ENCODE peak calls at places on chromosomes 16 and 17, in ten cellular contexts. T is mucosa of descending colon; C is T-cell; H is activated naive CD8-positive, alpha-beta T cell treated with anti-CD3 and anti-CD28 coated beads for 36 hours; N is psoas muscle; L is HCT116; M is CD8-positive, alpha-beta memory T cell; K is RWPE2; P is iPS-NIHi11; Q is HCEC 1CT. A is an unnamed sample.

GRCh38 chr17:45310380-45311324 is 6.2 kb downstream of the MAP3K14 start:
- DNase-seq in C (no peak), T (peak; percentile 85), P (no peak), K (no peak), H (no peak), L (no peak), M (no peak), Q (no peak), N (peak; percentile 69), A (no peak)

GRCh38 chr17:7108560-7108925 is 6.1 kb downstream of the ASGR2 start:
- DNase-seq in M (no peak), C (no peak), T (no peak), Q (no peak), L (no peak), H (no peak), P (no peak), K (no peak), N (no peak), A (no peak)

GRCh38 chr16:66304151-66304550 is 62.3 kb upstream of the CDH5 start:
- DNase-seq in T (no peak), K (no peak), P (no peak), N (no peak), L (no peak), C (no peak), H (no peak), Q (no peak), M (no peak), A (no peak)

GRCh38 chr17:39213852-39214251 is 11.9 kb downstream of the STAC2 start:
- DNase-seq in L (peak; percentile 86), H (no peak), Q (no peak), C (no peak), P (no peak), N (no peak), K (no peak), M (no peak), T (no peak), A (no peak)

GRCh38 chr16:6375471-6376075 is 957.1 kb upstream of the RBFOX1 start:
- DNase-seq in L (no peak), H (no peak), K (no peak), N (no peak), M (no peak), Q (no peak), T (no peak), P (peak; percentile 33), C (no peak), A (no peak)

GRCh38 chr17:57871155-57871554 is 21.3 kb upstream of the MRPS23 start:
- DNase-seq in N (no peak), Q (no peak), K (no peak), P (no peak), C (no peak), H (no peak), L (no peak), M (no peak), T (no peak), A (no peak)

GRCh38 chr16:67773099-67773498 is 33.3 kb downstream of the RANBP10 start:
- DNase-seq in T (peak; percentile 22), K (no peak), Q (peak; percentile 26), H (no peak), L (no peak), P (no peak), C (no peak), M (no peak), N (no peak), A (no peak)

GRCh38 chr16:3511286-3512180 is 10.7 kb downstream of the CLUAP1 start:
- DNase-seq in K (no peak), M (no peak), P (no peak), T (no peak), L (no peak), N (no peak), C (no peak), Q (no peak), H (no peak), A (no peak)

GRCh38 chr16:58492735-58493134 is 7.2 kb upstream of the NDRG4 start:
- DNase-seq in K (no peak), Q (no peak), C (no peak), N (no peak), L (no peak), M (no peak), T (no peak), H (no peak), P (no peak), A (no peak)

GRCh38 chr17:15967706-15968399 is 22.9 kb downstream of the ADORA2B start:
- DNase-seq in M (no peak), Q (no peak), K (no peak), L (no peak), P (no peak), H (no peak), C (no peak), T (no peak), N (no peak), A (no peak)

GRCh38 chr17:30363715-30364202 is 15.0 kb upstream of the CPD start:
- DNase-seq in L (no peak), M (peak; percentile 70), N (no peak), Q (peak; percentile 31), T (no peak), K (no peak), H (peak; percentile 88), P (peak; percentile 28), C (peak; percentile 74), A (no peak)

GRCh38 chr17:64615025-64615677 is 47.0 kb downstream of the SMURF2 start:
- DNase-seq in T (no peak), H (no peak), N (no peak), M (no peak), L (no peak), P (no peak), C (no peak), K (no peak), Q (peak; percentile 63), A (no peak)

GRCh38 chr17:6910987-6911603 is 79.6 kb upstream of the TEKT1 start:
- DNase-seq in Q (peak; percentile 58), P (peak; percentile 32), M (no peak), L (peak; percentile 29), T (no peak), C (no peak), H (no peak), N (no peak), K (no peak), A (peak; percentile 13)

GRCh38 chr17:76124582-76125390 is 16.3 kb downstream of the FOXJ1 start:
- DNase-seq in K (no peak), N (no peak), P (peak; percentile 68), T (no peak), C (no peak), Q (no peak), H (no peak), L (no peak), M (no peak), A (no peak)

GRCh38 chr16:81861915-81862314 is 82.8 kb downstream of the PLCG2 start:
- DNase-seq in N (no peak), P (no peak), K (no peak), C (no peak), Q (no peak), T (no peak), M (no peak), L (no peak), H (no peak), A (no peak)

GRCh38 chr17:350706-351435 is 1.7 kb downstream of the RPH3AL start:
- DNase-seq in C (no peak), H (no peak), L (no peak), M (no peak), N (peak; percentile 92), Q (peak; percentile 62), T (peak; percentile 94), K (no peak), P (no peak), A (no peak)

GRCh38 chr16:2842340-2843000 is 12.4 kb downstream of the ZG16B start:
- DNase-seq in K (peak; percentile 59), H (peak; percentile 87), P (peak; percentile 85), N (peak; percentile 88), M (peak; percentile 65), Q (no peak), L (peak; percentile 98), T (peak; percentile 28), C (peak; percentile 48), A (peak; percentile 99)

GRCh38 chr16:86494565-86495356 is 15.6 kb upstream of the FOXF1 start:
- DNase-seq in P (no peak), K (no peak), T (no peak), Q (no peak), L (no peak), M (no peak), H (no peak), C (no peak), N (no peak), A (no peak)

GRCh38 chr17:31579265-31579664 is 187.8 kb downstream of the RAB11FIP4 start:
- DNase-seq in N (no peak), L (no peak), H (no peak), K (no peak), Q (no peak), C (no peak), M (no peak), P (no peak), T (no peak), A (no peak)

GRCh38 chr16:12646490-12647274 is 157.0 kb downstream of the CPPED1 start:
- DNase-seq in M (no peak), N (no peak), Q (peak; percentile 2), H (peak; percentile 47), L (no peak), P (no peak), C (no peak), K (no peak), T (no peak), A (no peak)

GRCh38 chr16:50741225-50741807 is 570 bp upstream of the CYLD start:
- DNase-seq in K (no peak), L (no peak), P (no peak), T (peak; percentile 52), M (no peak), Q (no peak), N (peak; percentile 61), H (no peak), C (no peak), A (no peak)

GRCh38 chr16:51875834-51876725 is 670.9 kb downstream of the TOX3 start:
- DNase-seq in C (no peak), N (no peak), Q (peak; percentile 40), P (peak; percentile 11), H (no peak), L (no peak), K (no peak), T (peak; percentile 2), M (no peak), A (no peak)

GRCh38 chr17:82756166-82756565 is 4.3 kb downstream of the TBCD start:
- DNase-seq in K (no peak), H (no peak), Q (no peak), T (no peak), M (no peak), N (peak; percentile 19), L (no peak), P (no peak), C (no peak), A (no peak)

GRCh38 chr17:43665038-43665386 is 3.3 kb upstream of the MEOX1 start:
- DNase-seq in L (no peak), N (peak; percentile 58), M (no peak), C (no peak), T (no peak), K (no peak), H (no peak), Q (no peak), P (peak; percentile 64), A (no peak)

GRCh38 chr17:40909755-40910154 is 24.7 kb upstream of the KRT20 start:
- DNase-seq in T (no peak), C (no peak), P (no peak), H (no peak), M (no peak), N (no peak), K (no peak), Q (peak; percentile 86), L (no peak), A (no peak)

GRCh38 chr17:18267366-18267765 is 6.9 kb downstream of the MIEF2 start:
- DNase-seq in H (no peak), K (no peak), Q (no peak), M (no peak), L (no peak), C (no peak), P (no peak), T (no peak), N (no peak), A (no peak)

GRCh38 chr16:54930034-54930938 is at the start of gene IRX5:
- DNase-seq in L (peak; percentile 63), Q (no peak), M (peak; percentile 19), H (peak; percentile 38), P (peak; percentile 76), T (peak; percentile 71), K (peak; percentile 87), C (no peak), N (peak; percentile 96), A (peak; percentile 81)

GRCh38 chr17:69606142-69606800 is 191.8 kb downstream of the MAP2K6 start:
- DNase-seq in M (no peak), N (no peak), K (no peak), Q (no peak), C (no peak), T (no peak), L (no peak), P (no peak), H (no peak), A (no peak)